ENCODE peak calls at places on chromosome 20, in eight cellular contexts. B is activated CD8-positive, alpha-beta T cell treated with anti-CD3 and anti-CD28 coated beads for 36 hours; S is GM10248; U is pancreas; Q is RWPE2; V is GM23338; A is GM13977; K is Panc1. T is an unnamed sample.

GRCh38 chr20:53929974-53930650 is 140.3 kb downstream of the BCAS1 start:
- DNase-seq in B (peak; percentile 29), S (peak; percentile 57), U (no peak), Q (no peak), V (no peak), A (peak; percentile 61), K (no peak), T (peak; percentile 63)

GRCh38 chr20:57622579-57623381 is 2.6 kb upstream of the ZBP1 start:
- DNase-seq in B (peak; percentile 83), S (peak; percentile 62), U (peak; percentile 81), Q (peak; percentile 100), V (peak; percentile 80), A (peak; percentile 63), K (peak; percentile 25), T (peak; percentile 62)

GRCh38 chr20:35953411-35954199 is 697 bp downstream of the SCAND1 start:
- DNase-seq in B (peak; percentile 72), S (peak; percentile 47), U (peak; percentile 74), Q (peak; percentile 89), V (peak; percentile 57), A (peak; percentile 53), K (no peak), T (peak; percentile 61)

GRCh38 chr20:63896136-63896890 is 1.4 kb downstream of the DNAJC5 start:
- DNase-seq in B (peak; percentile 54), S (peak; percentile 73), U (peak; percentile 77), Q (no peak), V (peak; percentile 26), A (peak; percentile 79), K (no peak), T (peak; percentile 75)

GRCh38 chr20:6515261-6515660 is 252.2 kb upstream of the BMP2 start:
- DNase-seq in B (no peak), S (no peak), U (no peak), Q (no peak), V (no peak), A (no peak), K (no peak), T (no peak)

GRCh38 chr20:41456341-41456740 is 89.7 kb upstream of the EMILIN3 start:
- DNase-seq in B (no peak), S (no peak), U (no peak), Q (no peak), V (no peak), A (no peak), K (no peak), T (no peak)

GRCh38 chr20:52945268-52945667 is 26.9 kb upstream of the TSHZ2 start:
- DNase-seq in B (no peak), S (no peak), U (no peak), Q (no peak), V (no peak), A (no peak), K (no peak), T (no peak)

GRCh38 chr20:34242879-34243278 is 1.7 kb downstream of the ASIP start:
- DNase-seq in B (no peak), S (no peak), U (no peak), Q (no peak), V (no peak), A (no peak), K (no peak), T (no peak)

GRCh38 chr20:37355252-37356180 is 9.6 kb downstream of the SRC start:
- DNase-seq in B (no peak), S (no peak), U (peak; percentile 47), Q (peak; percentile 80), V (no peak), A (no peak), K (no peak), T (no peak)

GRCh38 chr20:37351689-37352610 is 6.0 kb downstream of the SRC start:
- DNase-seq in B (no peak), S (no peak), U (peak; percentile 34), Q (peak; percentile 73), V (no peak), A (no peak), K (no peak), T (no peak)

GRCh38 chr20:37352611-37352980 is 6.7 kb downstream of the SRC start:
- DNase-seq in B (no peak), S (no peak), U (peak; percentile 41), Q (peak; percentile 79), V (no peak), A (no peak), K (no peak), T (no peak)

GRCh38 chr20:37354210-37355195 is 8.6 kb downstream of the SRC start:
- DNase-seq in B (no peak), S (no peak), U (peak; percentile 72), Q (peak; percentile 78), V (no peak), A (no peak), K (no peak), T (no peak)

DNA sequence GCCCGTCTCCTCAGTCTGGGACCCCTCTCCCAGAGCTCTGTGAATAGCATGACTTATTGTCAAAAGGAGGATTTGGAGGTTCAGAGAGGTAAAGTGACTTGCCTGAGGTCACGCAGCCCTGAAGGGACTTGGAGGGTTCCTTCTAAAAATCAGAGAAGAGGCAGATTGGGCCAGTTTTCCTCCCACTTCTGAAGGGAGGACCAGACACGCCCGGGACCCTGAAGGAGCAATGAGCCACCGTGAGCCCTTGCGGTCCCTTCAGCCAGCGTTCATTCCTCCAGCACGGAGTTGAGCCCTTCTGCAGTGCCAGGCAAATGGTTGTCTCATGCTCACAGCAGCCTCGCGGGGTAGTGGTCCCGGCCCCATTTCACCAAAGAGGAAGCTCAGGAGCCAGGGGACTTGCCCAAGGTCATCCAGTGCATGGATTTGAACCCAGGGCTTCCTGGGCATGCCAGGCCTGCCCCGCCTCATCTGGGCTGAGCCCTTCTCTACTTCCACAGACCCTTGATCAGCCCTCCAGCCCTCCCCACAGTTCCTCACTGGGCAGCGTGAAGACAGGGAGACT is 7.4 kb downstream of the SRC start:
- DNase-seq in B (no peak), S (no peak), U (peak; percentile 35), Q (peak; percentile 80), V (no peak), A (no peak), K (no peak), T (no peak)
- TF ChIP-seq CTCF in B (no peak), S (no peak), U (no peak), Q (no peak), V (no peak), A (no peak), K (no peak), T (no peak)

GRCh38 chr20:18018100-18018499 is 39.6 kb downstream of the OVOL2 start:
- DNase-seq in B (no peak), S (no peak), U (no peak), Q (no peak), V (no peak), A (no peak), K (no peak), T (no peak)

GRCh38 chr20:18016772-18017171 is 40.9 kb downstream of the OVOL2 start:
- DNase-seq in B (no peak), S (no peak), U (no peak), Q (no peak), V (no peak), A (no peak), K (no peak), T (no peak)

GRCh38 chr20:18020931-18021330 is 36.8 kb downstream of the OVOL2 start:
- DNase-seq in B (no peak), S (no peak), U (no peak), Q (no peak), V (no peak), A (no peak), K (no peak), T (no peak)

GRCh38 chr20:18024606-18025127 is 33.0 kb downstream of the OVOL2 start:
- DNase-seq in B (no peak), S (no peak), U (no peak), Q (no peak), V (no peak), A (no peak), K (no peak), T (no peak)

GRCh38 chr20:18019068-18019467 is 38.6 kb downstream of the OVOL2 start:
- DNase-seq in B (peak; percentile 23), S (peak; percentile 74), U (no peak), Q (no peak), V (peak; percentile 82), A (peak; percentile 74), K (peak; percentile 28), T (peak; percentile 79)
- TF ChIP-seq CTCF in B (peak; percentile 46), S (peak; percentile 64), U (no peak), Q (peak; percentile 23), V (peak; percentile 72), A (peak; percentile 77), K (no peak), T (peak; percentile 73)

GRCh38 chr20:16664031-16664430 is 65.8 kb upstream of the SNRPB2 start:
- DNase-seq in B (no peak), S (no peak), U (no peak), Q (no peak), V (no peak), A (no peak), K (no peak), T (no peak)

GRCh38 chr20:16671753-16672152 is 58.1 kb upstream of the SNRPB2 start:
- DNase-seq in B (no peak), S (no peak), U (no peak), Q (no peak), V (no peak), A (no peak), K (no peak), T (no peak)

GRCh38 chr20:16661738-16662137 is 68.1 kb upstream of the SNRPB2 start:
- DNase-seq in B (no peak), S (no peak), U (no peak), Q (no peak), V (no peak), A (no peak), K (no peak), T (no peak)

GRCh38 chr20:16662462-16662861 is 67.4 kb upstream of the SNRPB2 start:
- DNase-seq in B (no peak), S (no peak), U (no peak), Q (no peak), V (no peak), A (no peak), K (no peak), T (no peak)

DNA sequence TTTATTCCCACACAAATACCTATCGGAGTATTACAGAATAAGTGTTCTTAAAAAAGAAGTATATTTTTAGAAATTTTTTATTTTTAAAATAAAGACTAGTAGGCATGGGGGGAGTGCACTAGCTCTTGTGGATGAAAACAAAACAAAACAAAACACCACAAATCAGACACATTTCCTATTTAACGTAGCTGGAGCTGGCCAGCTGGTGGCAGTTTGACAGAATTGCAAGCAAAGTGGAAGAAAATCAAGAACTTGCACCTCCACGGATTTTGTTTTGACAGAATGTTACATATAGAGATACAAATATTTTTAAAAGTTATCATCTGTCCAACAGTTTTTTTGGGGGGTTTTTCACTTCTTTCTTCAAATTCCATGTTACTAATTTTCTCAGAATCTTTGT is 63.6 kb upstream of the SNRPB2 start:
- DNase-seq in B (no peak), S (no peak), U (no peak), Q (no peak), V (peak; percentile 16), A (no peak), K (no peak), T (no peak)
- TF ChIP-seq CTCF in B (no peak), S (no peak), U (no peak), Q (peak; percentile 19), V (peak; percentile 42), A (no peak), K (peak; percentile 43), T (no peak)

GRCh38 chr20:50388733-50389436 is 121.3 kb upstream of the PTPN1 start:
- DNase-seq in B (no peak), S (no peak), U (no peak), Q (no peak), V (no peak), A (no peak), K (no peak), T (no peak)

GRCh38 chr20:50386641-50386960 is 123.6 kb upstream of the PTPN1 start:
- DNase-seq in B (no peak), S (no peak), U (no peak), Q (no peak), V (no peak), A (no peak), K (no peak), T (no peak)

GRCh38 chr20:50385733-50386640 is 124.2 kb upstream of the PTPN1 start:
- DNase-seq in B (peak; percentile 83), S (no peak), U (no peak), Q (peak; percentile 76), V (no peak), A (no peak), K (no peak), T (no peak)

GRCh38 chr20:50387996-50388332 is 122.2 kb upstream of the PTPN1 start:
- DNase-seq in B (no peak), S (no peak), U (no peak), Q (no peak), V (no peak), A (no peak), K (no peak), T (no peak)

DNA sequence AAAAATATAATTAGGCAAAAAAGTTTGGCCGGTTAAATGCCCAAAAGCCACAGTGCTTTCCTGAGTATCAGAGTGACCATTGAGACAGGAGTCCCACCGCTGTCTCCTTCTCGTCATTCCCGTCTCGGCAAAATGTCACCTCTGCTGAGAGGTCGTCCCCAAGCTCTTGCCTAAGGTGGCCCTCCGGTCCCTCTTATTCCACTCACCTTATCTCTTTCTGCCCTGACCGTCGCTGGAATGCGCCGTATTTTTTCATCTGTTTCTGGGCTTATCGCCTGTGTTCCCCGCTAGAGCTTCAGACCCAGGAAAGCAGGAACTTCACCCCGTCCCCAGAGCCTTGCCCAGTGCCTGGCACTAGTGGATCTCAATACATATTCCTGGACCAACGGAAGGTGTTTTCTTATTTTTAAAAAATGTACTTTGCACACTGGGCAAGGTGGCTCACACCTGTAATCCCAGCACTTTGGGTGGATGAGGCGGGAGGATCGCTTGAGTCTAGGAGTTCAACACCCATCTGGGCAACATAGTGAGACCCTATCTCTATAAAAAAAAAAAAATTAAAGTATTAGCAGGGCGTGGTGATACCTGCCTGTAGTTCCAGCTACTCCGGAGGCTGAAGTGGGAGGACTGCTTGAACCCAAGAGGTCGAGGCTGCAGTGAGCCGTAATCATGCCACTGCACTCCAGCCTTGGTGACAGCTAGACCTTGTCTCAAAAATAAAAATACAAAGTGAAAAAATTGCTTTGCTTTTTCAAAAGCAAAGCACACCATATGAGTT is 122.8 kb upstream of the PTPN1 start:
- DNase-seq in B (no peak), S (no peak), U (no peak), Q (no peak), V (no peak), A (no peak), K (no peak), T (no peak)
- TF ChIP-seq CTCF in B (no peak), S (no peak), U (no peak), Q (no peak), V (no peak), A (no peak), K (no peak), T (no peak)

T was measured in GM13976.